ENCODE peak calls at places on chromosome 1, in five cellular contexts. G, Y, Z, S and M are unnamed samples.

GRCh38 chr1:34322969-34323368 is 146.3 kb downstream of the C1orf94 start:
- DNase-seq in G (no peak), Y (no peak), Z (no peak), S (no peak), M (no peak)

GRCh38 chr1:239914827-239915231 is 176.9 kb upstream of the FMN2 start:
- DNase-seq in G (no peak), Y (no peak), Z (no peak), S (peak), M (no peak)

GRCh38 chr1:98556521-98557158 is 104.9 kb upstream of the SNX7 start:
- DNase-seq in G (no peak), Y (peak), Z (no peak), S (peak), M (peak)

GRCh38 chr1:108639899-108640560 is 20.9 kb downstream of the HENMT1 start:
- DNase-seq in G (peak), Y (no peak), Z (no peak), S (no peak), M (no peak)

GRCh38 chr1:6310116-6310848 is 49.4 kb upstream of the GPR153 start:
- DNase-seq in G (no peak), Y (no peak), Z (no peak), S (no peak), M (no peak)

GRCh38 chr1:217453816-217454215 is 177.1 kb downstream of the GPATCH2 start:
- DNase-seq in G (no peak), Y (no peak), Z (no peak), S (no peak), M (no peak)

GRCh38 chr1:59560807-59561450 is 253.8 kb upstream of the HOOK1 start:
- DNase-seq in G (no peak), Y (no peak), Z (no peak), S (no peak), M (no peak)

GRCh38 chr1:39952359-39953110 is 2.4 kb upstream of the MFSD2A start:
- DNase-seq in G (no peak), Y (no peak), Z (no peak), S (no peak), M (no peak)